ENCODE peak calls at places on chromosomes 4 and X, in seven cellular contexts. K, G, C, N, M, U and Z are unnamed samples.

GRCh38 chr4:80731436-80731835 is 299.1 kb upstream of the BMP3 start:
- DNase-seq in N (no peak), U (no peak), K (no peak), C (no peak), M (no peak), G (no peak), Z (no peak)

GRCh38 chrX:47809065-47809788 is 27.5 kb upstream of the ZNF81 start:
- DNase-seq in G (no peak), C (no peak), N (no peak), K (no peak), M (no peak), U (no peak), Z (no peak)

GRCh38 chr4:133178960-133179359 is 29.9 kb downstream of the PCDH10 start:
- DNase-seq in G (no peak), N (no peak), C (peak; percentile 45), K (no peak), M (peak; percentile 61), U (no peak), Z (no peak)

GRCh38 chr4:184826315-184827266 is 823 bp upstream of the ACSL1 start:
- DNase-seq in U (peak; percentile 58), N (peak; percentile 40), C (no peak), K (peak; percentile 67), M (no peak), G (peak; percentile 89), Z (peak; percentile 50)

GRCh38 chr4:89834486-89835209 is 2.3 kb downstream of the SNCA start:
- DNase-seq in N (no peak), C (no peak), U (no peak), K (no peak), G (no peak), M (no peak), Z (no peak)

GRCh38 chr4:4640692-4641091 is 98.8 kb upstream of the STX18 start:
- DNase-seq in U (no peak), C (no peak), G (peak; percentile 63), N (peak; percentile 51), M (no peak), K (no peak), Z (no peak)

GRCh38 chr4:15653864-15654391 is 1.2 kb downstream of the FBXL5 start:
- DNase-seq in G (no peak), M (peak; percentile 71), U (no peak), N (peak; percentile 42), K (no peak), C (peak; percentile 77), Z (no peak)

GRCh38 chr4:16001484-16001858 is 38.5 kb upstream of the FGFBP2 start:
- DNase-seq in K (peak; percentile 57), M (peak; percentile 47), G (no peak), U (peak; percentile 35), C (peak; percentile 82), N (peak; percentile 81), Z (peak; percentile 7)

GRCh38 chrX:153477039-153477438 is 6.7 kb upstream of the HAUS7 start:
- DNase-seq in N (no peak), K (no peak), U (no peak), M (peak; percentile 68), C (peak; percentile 71), G (no peak), Z (no peak)

GRCh38 chrX:10235851-10236250 is 79.1 kb downstream of the CLCN4 start:
- DNase-seq in C (no peak), U (no peak), K (no peak), N (no peak), G (no peak), M (peak; percentile 90), Z (no peak)

GRCh38 chr4:95215991-95216605 is 332.7 kb downstream of the UNC5C start:
- DNase-seq in N (no peak), C (peak; percentile 68), K (no peak), G (no peak), M (no peak), U (no peak), Z (no peak)

GRCh38 chrX:50697691-50698090 is 116.3 kb downstream of the SHROOM4 start:
- DNase-seq in U (no peak), G (no peak), M (peak; percentile 86), C (peak; percentile 82), K (no peak), N (peak; percentile 46), Z (no peak)

GRCh38 chrX:69493193-69493592 is 10.9 kb upstream of the NALF2 start:
- DNase-seq in U (peak; percentile 35), M (no peak), K (no peak), C (peak; percentile 30), G (no peak), N (peak; percentile 55), Z (no peak)

GRCh38 chrX:53280703-53281320 is 572 bp downstream of the IQSEC2 start:
- DNase-seq in K (no peak), M (peak; percentile 48), N (no peak), G (no peak), U (no peak), C (no peak), Z (no peak)

GRCh38 chrX:41490446-41490845 is 43.3 kb downstream of the NYX start:
- DNase-seq in G (no peak), C (no peak), N (no peak), U (no peak), K (no peak), M (no peak), Z (no peak)

GRCh38 chrX:150926304-150926703 is 27.8 kb upstream of the CD99L2 start:
- DNase-seq in U (no peak), M (no peak), N (no peak), K (no peak), G (no peak), C (no peak), Z (no peak)

GRCh38 chr4:126758493-126758892 is 874.3 kb upstream of the INTU start:
- DNase-seq in N (no peak), K (no peak), G (no peak), M (no peak), C (no peak), U (no peak), Z (no peak)

GRCh38 chrX:110167952-110168451 is 149.9 kb downstream of the AMMECR1 start:
- DNase-seq in M (peak; percentile 35), G (peak; percentile 80), K (peak; percentile 27), U (no peak), N (peak; percentile 62), C (peak; percentile 61), Z (peak; percentile 34)

GRCh38 chr4:73070072-73070385 is 513 bp upstream of the COX18 start:
- DNase-seq in G (no peak), U (no peak), K (no peak), M (no peak), C (peak; percentile 1), N (no peak), Z (no peak)

GRCh38 chr4:22476011-22476410 is 39.9 kb downstream of the ADGRA3 start:
- DNase-seq in G (no peak), N (no peak), K (no peak), C (no peak), U (no peak), M (no peak), Z (no peak)

GRCh38 chrX:66164470-66164869 is 423 bp downstream of the HEPH start:
- DNase-seq in C (no peak), M (no peak), G (no peak), K (no peak), N (no peak), U (no peak), Z (no peak)

GRCh38 chr4:180923476-180923875 is 1319.7 kb upstream of the TENM3 start:
- DNase-seq in M (peak; percentile 80), U (no peak), N (no peak), G (no peak), K (no peak), C (no peak), Z (no peak)

GRCh38 chr4:174058846-174059245 is 224.6 kb downstream of the FBXO8 start:
- DNase-seq in M (no peak), G (no peak), C (no peak), K (no peak), N (no peak), U (no peak), Z (no peak)

GRCh38 chr4:188956566-188956965 is 817.3 kb downstream of the TRIML1 start:
- DNase-seq in K (no peak), C (no peak), M (no peak), G (no peak), N (no peak), U (no peak), Z (no peak)

GRCh38 chr4:188958346-188958745 is 819.1 kb downstream of the TRIML1 start:
- DNase-seq in C (no peak), M (no peak), G (no peak), U (no peak), N (no peak), K (no peak), Z (no peak)

GRCh38 chr4:188959424-188959823 is 820.2 kb downstream of the TRIML1 start:
- DNase-seq in C (no peak), N (no peak), U (no peak), G (no peak), K (no peak), M (no peak), Z (no peak)

GRCh38 chr4:188955066-188955465 is 815.8 kb downstream of the TRIML1 start:
- DNase-seq in N (no peak), U (no peak), K (no peak), G (no peak), C (no peak), M (no peak), Z (no peak)

GRCh38 chr4:188960411-188961093 is 821.3 kb downstream of the TRIML1 start:
- DNase-seq in K (no peak), C (peak; percentile 45), U (no peak), M (peak; percentile 12), G (no peak), N (no peak), Z (no peak)
- H3K27ac ChIP-seq in K (no peak overlapping the region), C (no peak overlapping the region), U (no peak overlapping the region), M (no peak overlapping the region), G (no peak overlapping the region), N (no peak overlapping the region), Z (no peak overlapping the region)

DNA sequence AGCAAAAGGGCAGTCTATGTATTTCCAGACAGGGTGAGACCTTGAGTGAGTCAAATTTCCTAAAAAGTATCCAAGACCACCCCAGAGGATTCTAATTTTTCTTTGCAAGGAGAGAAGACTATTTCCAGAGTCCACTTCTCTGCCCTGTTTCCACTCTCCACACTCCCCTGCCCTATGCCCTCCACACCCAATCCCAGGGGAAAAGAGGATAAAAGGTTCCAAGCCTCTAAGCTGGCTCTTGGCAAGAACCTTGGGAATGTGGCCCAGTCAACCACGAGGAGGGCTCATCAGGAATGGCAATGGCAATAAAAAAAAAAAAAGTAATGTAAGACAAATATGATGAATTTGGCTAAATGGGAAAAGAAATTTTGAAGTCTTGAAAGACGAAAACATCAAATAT is 65.9 kb downstream of the SRPX start:
- DNase-seq in K (no peak), M (no peak), N (no peak), U (no peak), G (no peak), C (no peak), Z (no peak)
- H3K4me1 ChIP-seq in K (no peaks in the 10 kb centered on the region), M (peaks cover 3% of the 10 kb centered on the region), N (no peaks in the 10 kb centered on the region), U (no peaks in the 10 kb centered on the region), G (no peaks in the 10 kb centered on the region), C (no peaks in the 10 kb centered on the region), Z (no peaks in the 10 kb centered on the region)

DNA sequence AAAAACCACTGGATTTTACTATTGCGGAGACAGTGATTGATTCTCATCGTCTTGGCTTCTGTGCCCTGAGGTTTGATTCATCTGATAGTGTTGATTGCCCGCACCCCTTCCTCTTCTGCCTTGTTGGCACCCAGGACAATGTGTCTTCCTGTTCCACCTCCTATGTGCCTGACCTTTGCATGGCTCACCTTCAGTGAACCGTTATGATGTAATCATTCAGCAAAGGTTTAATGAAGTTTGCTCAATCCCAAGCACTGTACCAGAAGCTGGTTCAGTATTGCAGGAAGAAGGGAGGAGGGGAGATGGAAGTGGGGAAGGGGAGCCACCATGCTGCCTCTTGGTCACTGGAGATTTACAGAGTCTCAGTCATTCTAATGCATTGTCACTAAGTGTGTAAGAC is 36.3 kb downstream of the PDGFRA start:
- DNase-seq in C (no peak), K (no peak), G (no peak), M (no peak), U (no peak), N (no peak), Z (no peak)
- H3K36me3 ChIP-seq in C (no peaks in the 10 kb centered on the region), K (no peaks in the 10 kb centered on the region), G (no peaks in the 10 kb centered on the region), M (no peaks in the 10 kb centered on the region), U (no peaks in the 10 kb centered on the region), N (peaks cover 69% of the 10 kb centered on the region), Z (no peaks in the 10 kb centered on the region)

GRCh38 chr4:33923469-33923868 is 2320.8 kb downstream of the ARAP2 start:
- DNase-seq in K (no peak), N (no peak), M (no peak), G (no peak), U (no peak), C (no peak), Z (no peak)
- H3K27ac ChIP-seq in K (no peak overlapping the region), N (no peak overlapping the region), M (no peak overlapping the region), G (no peak overlapping the region), U (no peak overlapping the region), C (no peak overlapping the region), Z (no peak overlapping the region)